ENCODE peak calls at places on chromosomes 11 and 22, in ten cellular contexts. C is body of pancreas, A is uterus, I is prostate gland, V is upper lobe of right lung, S is adrenal gland, P is colonic mucosa, K is A549, U is HL-60, N is mesothelial cell of epicardium. H is an unnamed sample.

GRCh38 chr11:22903782-22904181 is 43.5 kb upstream of the CCDC179 start:
- DNase-seq in N (no peak), I (no peak), A (no peak), V (no peak), S (no peak), C (no peak), K (no peak), U (no peak), P (no peak), H (no peak)

GRCh38 chr11:11374358-11375148 is 21.5 kb upstream of the CSNK2A3 start:
- DNase-seq in V (no peak), U (no peak), K (no peak), S (peak; percentile 40), C (no peak), N (no peak), P (no peak), I (no peak), A (no peak), H (no peak)

GRCh38 chr11:96054870-96055705 is 131.2 kb upstream of the MTMR2 start:
- DNase-seq in A (no peak), I (no peak), U (no peak), V (no peak), S (no peak), C (no peak), N (no peak), P (no peak), K (peak; percentile 7), H (no peak)

GRCh38 chr22:23882370-23882769 is 11.8 kb upstream of the MIF start:
- DNase-seq in U (no peak), K (no peak), N (no peak), I (no peak), C (no peak), V (no peak), S (no peak), P (no peak), A (no peak), H (no peak)

GRCh38 chr22:47486569-47487312 is 724.3 kb downstream of the TBC1D22A start:
- DNase-seq in P (peak; percentile 27), V (no peak), N (no peak), C (no peak), A (no peak), S (no peak), K (no peak), I (no peak), U (no peak), H (no peak)

GRCh38 chr11:9029477-9029876 is 25.7 kb upstream of the NRIP3 start:
- DNase-seq in C (no peak), P (no peak), A (no peak), K (no peak), N (no peak), U (no peak), V (no peak), I (no peak), S (no peak), H (no peak)

GRCh38 chr11:18144243-18144642 is 11.9 kb downstream of the MRGPRX3 start:
- DNase-seq in K (no peak), P (no peak), V (no peak), U (no peak), N (no peak), C (no peak), S (no peak), A (no peak), I (no peak), H (no peak)

GRCh38 chr11:116558504-116559252 is 214.1 kb downstream of the BUD13 start:
- DNase-seq in P (no peak), V (no peak), A (no peak), S (no peak), C (no peak), I (no peak), U (no peak), K (no peak), N (no peak), H (no peak)

GRCh38 chr22:46001426-46002106 is 24.6 kb upstream of the WNT7B start:
- DNase-seq in S (peak; percentile 48), C (no peak), V (peak; percentile 65), A (no peak), N (no peak), K (no peak), U (no peak), P (no peak), I (no peak), H (no peak)

GRCh38 chr11:31327417-31327816 is 42.1 kb downstream of the DCDC1 start:
- DNase-seq in I (no peak), N (no peak), U (no peak), C (no peak), V (no peak), P (no peak), K (no peak), A (no peak), S (no peak), H (no peak)

GRCh38 chr22:39282642-39283311 is 36.6 kb downstream of the RPL3 start:
- DNase-seq in V (no peak), A (no peak), I (no peak), S (no peak), N (no peak), C (no peak), U (no peak), K (no peak), P (no peak), H (peak; percentile 72)

GRCh38 chr11:15897211-15897960 is 459.0 kb downstream of the SOX6 start:
- DNase-seq in U (peak; percentile 6), P (no peak), N (no peak), V (peak; percentile 35), I (no peak), K (no peak), C (no peak), A (no peak), S (peak; percentile 22), H (no peak)

GRCh38 chr11:119788096-119788883 is 59.3 kb upstream of the NECTIN1 start:
- DNase-seq in I (no peak), V (peak; percentile 51), U (no peak), C (no peak), N (no peak), S (no peak), P (no peak), K (no peak), A (no peak), H (peak; percentile 23)

GRCh38 chr11:119823077-119823476 is 94.1 kb upstream of the NECTIN1 start:
- DNase-seq in K (no peak), P (no peak), C (no peak), U (no peak), V (no peak), S (no peak), N (no peak), I (no peak), A (no peak), H (no peak)

GRCh38 chr11:125724125-125724524 is 22.0 kb upstream of the PATE1 start:
- DNase-seq in U (no peak), C (no peak), V (no peak), K (no peak), I (no peak), P (no peak), A (no peak), N (no peak), S (no peak), H (no peak)
- TF ChIP-seq CTCF in U (peak; percentile 2), C (no peak), V (no peak), K (peak; percentile 8), I (no peak), P (no peak), A (no peak), N (no peak), S (no peak), H (no peak)

DNA sequence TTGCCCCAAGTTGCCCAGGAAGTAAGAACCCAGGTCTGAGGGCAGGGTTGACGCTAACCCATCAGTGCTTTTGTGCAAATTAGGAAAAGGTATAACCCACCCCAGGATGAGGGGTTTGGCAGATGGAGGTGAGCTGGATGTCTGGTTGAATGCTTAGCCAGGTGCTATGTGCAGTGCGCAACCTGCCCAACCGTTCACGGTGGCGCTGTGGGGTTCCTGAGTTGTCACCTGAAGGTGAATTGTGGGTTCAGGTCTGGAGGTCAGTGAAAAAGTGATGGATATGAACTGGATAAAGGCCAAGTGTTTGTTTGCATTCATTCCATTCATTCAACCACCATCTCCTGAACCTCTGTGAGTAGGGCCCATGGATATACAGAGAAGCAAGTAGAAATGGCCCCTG is 14.3 kb upstream of the LGALS2 start:
- DNase-seq in C (no peak), P (no peak), I (no peak), S (no peak), A (no peak), N (no peak), K (no peak), V (no peak), U (no peak), H (no peak)
- TF ChIP-seq CTCF in C (no peak), P (no peak), I (no peak), S (no peak), A (no peak), N (no peak), K (no peak), V (no peak), U (no peak), H (no peak)

GRCh38 chr11:34224434-34224966 is 119.1 kb downstream of the NAT10 start:
- DNase-seq in A (no peak), N (no peak), S (no peak), I (no peak), U (no peak), C (no peak), K (no peak), V (no peak), P (no peak), H (no peak)
- TF ChIP-seq CTCF in A (no peak), N (no peak), S (no peak), I (no peak), U (no peak), C (no peak), K (no peak), V (no peak), P (no peak), H (no peak)

GRCh38 chr11:69912911-69913451 is 93.8 kb upstream of the FGF3 start:
- DNase-seq in U (no peak), V (peak; percentile 61), P (no peak), N (peak; percentile 13), K (no peak), S (peak; percentile 25), C (no peak), I (no peak), A (peak; percentile 9), H (peak; percentile 27)
- TF ChIP-seq CTCF in U (peak; percentile 51), V (peak; percentile 7), P (peak; percentile 28), N (peak; percentile 14), K (peak; percentile 47), S (no peak), C (no peak), I (peak; percentile 43), A (no peak), H (no peak)

DNA sequence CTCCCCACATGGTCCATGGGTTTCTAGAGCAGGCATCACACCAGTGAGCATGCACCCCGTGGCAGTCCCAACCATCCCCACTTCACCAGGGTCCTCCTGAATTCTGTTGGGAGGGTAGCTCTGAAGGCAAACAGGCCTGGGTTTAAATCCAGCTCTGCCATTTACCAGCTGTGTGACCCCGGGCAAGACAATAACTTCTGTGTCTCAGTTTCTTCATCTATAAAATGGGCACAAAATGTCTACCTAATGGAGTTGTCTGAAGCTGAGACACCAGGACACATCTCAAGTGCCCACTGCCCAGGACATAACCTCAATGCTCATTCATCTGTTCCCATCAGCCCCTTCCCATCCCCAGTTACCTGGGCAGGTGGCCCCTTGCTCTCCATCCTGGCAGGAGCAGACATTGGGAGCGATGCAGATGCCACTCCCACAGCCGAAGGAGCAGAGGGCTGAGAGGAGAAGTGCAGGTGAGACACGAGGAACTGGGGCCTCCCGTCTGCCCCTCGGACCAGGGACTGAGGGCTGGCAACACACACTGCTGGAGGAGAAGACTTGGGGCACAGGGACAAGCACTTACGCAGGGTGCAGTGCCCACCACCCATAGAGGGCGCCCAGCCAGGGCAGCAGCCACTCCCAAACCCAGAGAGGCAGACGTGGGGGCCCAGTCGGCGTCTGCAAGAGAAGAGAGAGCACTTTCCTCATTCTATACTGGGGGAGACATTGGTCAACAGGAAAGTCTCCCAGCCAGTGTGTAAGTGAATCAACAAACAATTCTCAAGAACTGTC is 4.0 kb downstream of the VWCE start:
- DNase-seq in K (no peak), I (no peak), A (no peak), U (no peak), V (no peak), N (no peak), S (no peak), P (no peak), C (no peak), H (no peak)
- TF ChIP-seq CTCF in K (no peak), I (no peak), A (no peak), U (no peak), V (no peak), N (no peak), S (no peak), P (no peak), C (no peak), H (no peak)

H was measured in CD14-positive monocyte.